ENCODE peak calls at places on chromosomes 6 and 20, in five cellular contexts. One of them, this sample, is unnamed.

GRCh38 chr6:42326248-42326647 is 108.6 kb upstream of the MRPS10 start:
- DNase-seq in amniotic epithelial cell: no peak
- DNase-seq in GM23248: no peak
- DNase-seq in dermis blood vessel endothelial cell: no peak
- DNase-seq in DMS 273 treated with DMSO at 0.1 percent for 48 hours: no peak
- DNase-seq in this sample: no peak

GRCh38 chr20:21511485-21511849 is 2.4 kb downstream of the NKX2-2 start:
- DNase-seq in GM23248: no peak
- DNase-seq in dermis blood vessel endothelial cell: no peak
- DNase-seq in amniotic epithelial cell: no peak
- DNase-seq in DMS 273 treated with DMSO at 0.1 percent for 48 hours: no peak
- DNase-seq in this sample: no peak

GRCh38 chr6:46452312-46452917 is 38.8 kb downstream of the RCAN2 start:
- DNase-seq in dermis blood vessel endothelial cell: no peak
- DNase-seq in amniotic epithelial cell: no peak
- DNase-seq in GM23248: no peak
- DNase-seq in DMS 273 treated with DMSO at 0.1 percent for 48 hours: no peak
- DNase-seq in this sample: no peak

GRCh38 chr6:111823831-111824607 is 49.2 kb downstream of the FYN start:
- DNase-seq in DMS 273 treated with DMSO at 0.1 percent for 48 hours: no peak
- DNase-seq in GM23248: peak; percentile 77
- DNase-seq in dermis blood vessel endothelial cell: peak; percentile 69
- DNase-seq in amniotic epithelial cell: peak; percentile 89
- DNase-seq in this sample: peak; percentile 73

GRCh38 chr6:26571592-26572296 is 25.0 kb upstream of the ABT1 start:
- DNase-seq in DMS 273 treated with DMSO at 0.1 percent for 48 hours: peak; percentile 95
- DNase-seq in dermis blood vessel endothelial cell: peak; percentile 91
- DNase-seq in amniotic epithelial cell: peak; percentile 87
- DNase-seq in GM23248: peak; percentile 89
- DNase-seq in this sample: peak; percentile 78

GRCh38 chr6:163324928-163325784 is 89.4 kb upstream of the QKI start:
- DNase-seq in DMS 273 treated with DMSO at 0.1 percent for 48 hours: no peak
- DNase-seq in GM23248: peak; percentile 67
- DNase-seq in amniotic epithelial cell: no peak
- DNase-seq in dermis blood vessel endothelial cell: no peak
- DNase-seq in this sample: no peak

GRCh38 chr6:109496036-109496761 is 13.2 kb upstream of the ZBTB24 start:
- DNase-seq in DMS 273 treated with DMSO at 0.1 percent for 48 hours: no peak
- DNase-seq in dermis blood vessel endothelial cell: no peak
- DNase-seq in GM23248: no peak
- DNase-seq in amniotic epithelial cell: no peak
- DNase-seq in this sample: no peak

GRCh38 chr20:24487648-24488047 is 18.2 kb downstream of the SYNDIG1 start:
- DNase-seq in GM23248: no peak
- DNase-seq in DMS 273 treated with DMSO at 0.1 percent for 48 hours: no peak
- DNase-seq in dermis blood vessel endothelial cell: no peak
- DNase-seq in amniotic epithelial cell: no peak
- DNase-seq in this sample: no peak

GRCh38 chr20:45340951-45341350 is 7.3 kb downstream of the SDC4 start:
- DNase-seq in dermis blood vessel endothelial cell: no peak
- DNase-seq in GM23248: no peak
- DNase-seq in DMS 273 treated with DMSO at 0.1 percent for 48 hours: no peak
- DNase-seq in amniotic epithelial cell: no peak
- DNase-seq in this sample: no peak

GRCh38 chr6:71220466-71220865 is 68.1 kb upstream of the OGFRL1 start:
- DNase-seq in GM23248: no peak
- DNase-seq in dermis blood vessel endothelial cell: peak; percentile 57
- DNase-seq in DMS 273 treated with DMSO at 0.1 percent for 48 hours: no peak
- DNase-seq in amniotic epithelial cell: no peak
- DNase-seq in this sample: no peak

GRCh38 chr20:12762725-12763124 is 246.0 kb upstream of the SPTLC3 start:
- DNase-seq in dermis blood vessel endothelial cell: no peak
- DNase-seq in GM23248: no peak
- DNase-seq in amniotic epithelial cell: no peak
- DNase-seq in DMS 273 treated with DMSO at 0.1 percent for 48 hours: no peak
- DNase-seq in this sample: no peak

GRCh38 chr6:79372757-79373156 is 138.3 kb upstream of the HMGN3 start:
- DNase-seq in GM23248: no peak
- DNase-seq in dermis blood vessel endothelial cell: no peak
- DNase-seq in amniotic epithelial cell: no peak
- DNase-seq in DMS 273 treated with DMSO at 0.1 percent for 48 hours: no peak
- DNase-seq in this sample: no peak

GRCh38 chr6:150074651-150075416 is 5.9 kb upstream of the ULBP3 start:
- DNase-seq in GM23248: no peak
- DNase-seq in DMS 273 treated with DMSO at 0.1 percent for 48 hours: no peak
- DNase-seq in dermis blood vessel endothelial cell: no peak
- DNase-seq in amniotic epithelial cell: no peak
- DNase-seq in this sample: peak; percentile 51

GRCh38 chr6:138455746-138456392 is 43.4 kb downstream of the NHSL1 start:
- DNase-seq in amniotic epithelial cell: peak; percentile 55
- DNase-seq in dermis blood vessel endothelial cell: peak; percentile 80
- DNase-seq in GM23248: peak; percentile 55
- DNase-seq in DMS 273 treated with DMSO at 0.1 percent for 48 hours: no peak
- DNase-seq in this sample: peak; percentile 51

GRCh38 chr6:37860226-37860839 is 40.8 kb downstream of the ZFAND3 start:
- DNase-seq in dermis blood vessel endothelial cell: peak; percentile 72
- DNase-seq in DMS 273 treated with DMSO at 0.1 percent for 48 hours: no peak
- DNase-seq in GM23248: peak; percentile 76
- DNase-seq in amniotic epithelial cell: peak; percentile 48
- DNase-seq in this sample: no peak

GRCh38 chr20:4608861-4609260 is 112.8 kb upstream of the PRND start:
- DNase-seq in DMS 273 treated with DMSO at 0.1 percent for 48 hours: no peak
- DNase-seq in dermis blood vessel endothelial cell: no peak
- DNase-seq in amniotic epithelial cell: no peak
- DNase-seq in GM23248: no peak
- DNase-seq in this sample: no peak

GRCh38 chr6:28105286-28105685 is 19.1 kb upstream of the ZSCAN16 start:
- DNase-seq in GM23248: peak; percentile 53
- DNase-seq in DMS 273 treated with DMSO at 0.1 percent for 48 hours: no peak
- DNase-seq in amniotic epithelial cell: peak; percentile 24
- DNase-seq in dermis blood vessel endothelial cell: no peak
- DNase-seq in this sample: no peak

GRCh38 chr6:51472745-51473483 is 614.5 kb downstream of the PKHD1 start:
- DNase-seq in amniotic epithelial cell: no peak
- DNase-seq in GM23248: no peak
- DNase-seq in DMS 273 treated with DMSO at 0.1 percent for 48 hours: no peak
- DNase-seq in dermis blood vessel endothelial cell: no peak
- DNase-seq in this sample: no peak

GRCh38 chr6:3561745-3562144 is 104.9 kb upstream of the SLC22A23 start:
- DNase-seq in amniotic epithelial cell: peak; percentile 17
- DNase-seq in GM23248: peak; percentile 10
- DNase-seq in dermis blood vessel endothelial cell: peak; percentile 81
- DNase-seq in DMS 273 treated with DMSO at 0.1 percent for 48 hours: no peak
- DNase-seq in this sample: no peak

GRCh38 chr6:2468601-2468955 is 223.2 kb upstream of the GMDS start:
- DNase-seq in amniotic epithelial cell: peak; percentile 4
- DNase-seq in DMS 273 treated with DMSO at 0.1 percent for 48 hours: no peak
- DNase-seq in GM23248: no peak
- DNase-seq in dermis blood vessel endothelial cell: no peak
- DNase-seq in this sample: no peak

GRCh38 chr6:89321571-89321970 is 6.5 kb upstream of the GABRR2 start:
- DNase-seq in dermis blood vessel endothelial cell: no peak
- DNase-seq in DMS 273 treated with DMSO at 0.1 percent for 48 hours: no peak
- DNase-seq in GM23248: no peak
- DNase-seq in amniotic epithelial cell: peak; percentile 37
- DNase-seq in this sample: no peak

GRCh38 chr6:161476711-161477110 is 202.8 kb upstream of the AGPAT4 start:
- DNase-seq in dermis blood vessel endothelial cell: peak; percentile 90
- DNase-seq in DMS 273 treated with DMSO at 0.1 percent for 48 hours: no peak
- DNase-seq in GM23248: peak; percentile 23
- DNase-seq in amniotic epithelial cell: no peak
- DNase-seq in this sample: no peak

GRCh38 chr6:113595921-113596376 is 261.2 kb upstream of the MARCKS start:
- DNase-seq in amniotic epithelial cell: peak; percentile 24
- DNase-seq in dermis blood vessel endothelial cell: no peak
- DNase-seq in GM23248: peak; percentile 57
- DNase-seq in DMS 273 treated with DMSO at 0.1 percent for 48 hours: no peak
- DNase-seq in this sample: no peak

GRCh38 chr20:58328836-58329235 is 19.3 kb downstream of the RAB22A start:
- DNase-seq in dermis blood vessel endothelial cell: no peak
- DNase-seq in DMS 273 treated with DMSO at 0.1 percent for 48 hours: no peak
- DNase-seq in amniotic epithelial cell: no peak
- DNase-seq in GM23248: no peak
- DNase-seq in this sample: no peak

GRCh38 chr6:28648035-28648877 is 122.6 kb downstream of the GPX5 start:
- DNase-seq in GM23248: peak; percentile 77
- DNase-seq in amniotic epithelial cell: peak; percentile 65
- DNase-seq in DMS 273 treated with DMSO at 0.1 percent for 48 hours: peak; percentile 95
- DNase-seq in dermis blood vessel endothelial cell: peak; percentile 84
- DNase-seq in this sample: peak; percentile 55

GRCh38 chr20:31260326-31260932 is 3.0 kb downstream of the DEFB115 start:
- DNase-seq in DMS 273 treated with DMSO at 0.1 percent for 48 hours: no peak
- DNase-seq in GM23248: peak; percentile 3
- DNase-seq in amniotic epithelial cell: no peak
- DNase-seq in dermis blood vessel endothelial cell: peak; percentile 39
- DNase-seq in this sample: peak; percentile 10